ENCODE peak calls at places on chromosomes 6 and 20, in ten cellular contexts. One of them, this sample, is unnamed.

GRCh38 chr6:159106627-159107241 is 61.9 kb upstream of the TAGAP start:
- DNase-seq in tibial artery: no peak
- DNase-seq in H9: peak; percentile 83
- DNase-seq in A549: peak; percentile 59
- DNase-seq in body of pancreas: peak; percentile 85
- DNase-seq in spleen: peak; percentile 90
- DNase-seq in fibroblast of lung: peak; percentile 48
- DNase-seq in lung: peak; percentile 91
- DNase-seq in WTC11: peak; percentile 84
- DNase-seq in dorsolateral prefrontal cortex: peak; percentile 62
- DNase-seq in this sample: peak; percentile 21

GRCh38 chr6:28974505-28974904 is 30.6 kb downstream of the ZNF311 start:
- DNase-seq in tibial artery: no peak
- DNase-seq in spleen: no peak
- DNase-seq in dorsolateral prefrontal cortex: no peak
- DNase-seq in body of pancreas: no peak
- DNase-seq in WTC11: no peak
- DNase-seq in lung: no peak
- DNase-seq in H9: no peak
- DNase-seq in fibroblast of lung: no peak
- DNase-seq in A549: no peak
- DNase-seq in this sample: no peak

GRCh38 chr20:37680420-37680819 is 13.4 kb upstream of the CTNNBL1 start:
- DNase-seq in lung: no peak
- DNase-seq in body of pancreas: no peak
- DNase-seq in WTC11: no peak
- DNase-seq in dorsolateral prefrontal cortex: no peak
- DNase-seq in H9: no peak
- DNase-seq in spleen: no peak
- DNase-seq in tibial artery: no peak
- DNase-seq in fibroblast of lung: peak; percentile 19
- DNase-seq in A549: no peak
- DNase-seq in this sample: no peak

GRCh38 chr20:23331450-23331849 is 19.1 kb upstream of the NXT1 start:
- DNase-seq in fibroblast of lung: no peak
- DNase-seq in WTC11: no peak
- DNase-seq in H9: no peak
- DNase-seq in spleen: no peak
- DNase-seq in tibial artery: no peak
- DNase-seq in body of pancreas: no peak
- DNase-seq in dorsolateral prefrontal cortex: no peak
- DNase-seq in lung: no peak
- DNase-seq in A549: no peak
- DNase-seq in this sample: no peak

GRCh38 chr6:10794239-10794638 is 44.1 kb downstream of the MAK start:
- DNase-seq in dorsolateral prefrontal cortex: no peak
- DNase-seq in A549: no peak
- DNase-seq in body of pancreas: no peak
- DNase-seq in tibial artery: no peak
- DNase-seq in WTC11: no peak
- DNase-seq in fibroblast of lung: no peak
- DNase-seq in spleen: no peak
- DNase-seq in H9: no peak
- DNase-seq in lung: no peak
- DNase-seq in this sample: no peak

GRCh38 chr6:108862479-108863191 is 14.4 kb downstream of the ARMC2 start:
- DNase-seq in dorsolateral prefrontal cortex: no peak
- DNase-seq in spleen: peak; percentile 91
- DNase-seq in tibial artery: peak; percentile 50
- DNase-seq in fibroblast of lung: no peak
- DNase-seq in A549: no peak
- DNase-seq in WTC11: no peak
- DNase-seq in H9: no peak
- DNase-seq in lung: no peak
- DNase-seq in body of pancreas: no peak
- DNase-seq in this sample: no peak

GRCh38 chr6:140182819-140183218 is 808.4 kb upstream of the CITED2 start:
- DNase-seq in A549: no peak
- DNase-seq in spleen: no peak
- DNase-seq in H9: no peak
- DNase-seq in WTC11: no peak
- DNase-seq in tibial artery: no peak
- DNase-seq in body of pancreas: no peak
- DNase-seq in fibroblast of lung: no peak
- DNase-seq in dorsolateral prefrontal cortex: no peak
- DNase-seq in lung: no peak
- DNase-seq in this sample: no peak

GRCh38 chr6:113654396-113654795 is 202.7 kb upstream of the MARCKS start:
- DNase-seq in dorsolateral prefrontal cortex: peak; percentile 71
- DNase-seq in A549: peak; percentile 85
- DNase-seq in spleen: no peak
- DNase-seq in lung: peak; percentile 81
- DNase-seq in WTC11: no peak
- DNase-seq in H9: no peak
- DNase-seq in fibroblast of lung: peak; percentile 48
- DNase-seq in tibial artery: peak; percentile 92
- DNase-seq in body of pancreas: peak; percentile 93
- DNase-seq in this sample: no peak

GRCh38 chr6:103534107-103534506 is 1325.6 kb downstream of the HACE1 start:
- DNase-seq in dorsolateral prefrontal cortex: no peak
- DNase-seq in H9: no peak
- DNase-seq in fibroblast of lung: no peak
- DNase-seq in WTC11: no peak
- DNase-seq in A549: no peak
- DNase-seq in tibial artery: no peak
- DNase-seq in lung: no peak
- DNase-seq in spleen: no peak
- DNase-seq in body of pancreas: no peak
- DNase-seq in this sample: no peak

GRCh38 chr20:59622496-59622895 is 18.2 kb downstream of the PHACTR3 start:
- DNase-seq in tibial artery: no peak
- DNase-seq in A549: no peak
- DNase-seq in dorsolateral prefrontal cortex: no peak
- DNase-seq in H9: no peak
- DNase-seq in spleen: no peak
- DNase-seq in fibroblast of lung: no peak
- DNase-seq in WTC11: no peak
- DNase-seq in lung: no peak
- DNase-seq in body of pancreas: no peak
- DNase-seq in this sample: no peak

GRCh38 chr6:68025764-68026163 is 609.3 kb upstream of the ADGRB3 start:
- DNase-seq in fibroblast of lung: no peak
- DNase-seq in lung: no peak
- DNase-seq in A549: no peak
- DNase-seq in H9: no peak
- DNase-seq in body of pancreas: no peak
- DNase-seq in tibial artery: no peak
- DNase-seq in dorsolateral prefrontal cortex: no peak
- DNase-seq in WTC11: no peak
- DNase-seq in spleen: no peak
- DNase-seq in this sample: no peak

GRCh38 chr6:142885182-142885867 is 59.7 kb downstream of the HIVEP2 start:
- DNase-seq in body of pancreas: peak; percentile 47
- DNase-seq in WTC11: peak; percentile 30
- DNase-seq in lung: peak; percentile 39
- DNase-seq in fibroblast of lung: peak; percentile 97
- DNase-seq in dorsolateral prefrontal cortex: no peak
- DNase-seq in spleen: no peak
- DNase-seq in A549: peak; percentile 95
- DNase-seq in tibial artery: no peak
- DNase-seq in H9: peak; percentile 67
- DNase-seq in this sample: no peak

GRCh38 chr6:105136433-105137350 is 43.1 kb downstream of the POPDC3 start:
- DNase-seq in A549: peak; percentile 45
- DNase-seq in body of pancreas: peak; percentile 34
- DNase-seq in tibial artery: peak; percentile 55
- DNase-seq in H9: peak; percentile 68
- DNase-seq in fibroblast of lung: peak; percentile 60
- DNase-seq in spleen: peak; percentile 79
- DNase-seq in lung: peak; percentile 30
- DNase-seq in dorsolateral prefrontal cortex: peak; percentile 34
- DNase-seq in WTC11: peak; percentile 70
- DNase-seq in this sample: peak; percentile 57
- TF ChIP-seq CTCF in A549: no peak
- TF ChIP-seq CTCF in body of pancreas: peak; percentile 12
- TF ChIP-seq CTCF in tibial artery: peak; percentile 22
- TF ChIP-seq CTCF in H9: peak; percentile 19
- TF ChIP-seq CTCF in fibroblast of lung: peak; percentile 14
- TF ChIP-seq CTCF in spleen: no peak
- TF ChIP-seq CTCF in lung: no peak
- TF ChIP-seq CTCF in dorsolateral prefrontal cortex: peak; percentile 20
- TF ChIP-seq CTCF in WTC11: no peak
- TF ChIP-seq CTCF in this sample: peak; percentile 49

DNA sequence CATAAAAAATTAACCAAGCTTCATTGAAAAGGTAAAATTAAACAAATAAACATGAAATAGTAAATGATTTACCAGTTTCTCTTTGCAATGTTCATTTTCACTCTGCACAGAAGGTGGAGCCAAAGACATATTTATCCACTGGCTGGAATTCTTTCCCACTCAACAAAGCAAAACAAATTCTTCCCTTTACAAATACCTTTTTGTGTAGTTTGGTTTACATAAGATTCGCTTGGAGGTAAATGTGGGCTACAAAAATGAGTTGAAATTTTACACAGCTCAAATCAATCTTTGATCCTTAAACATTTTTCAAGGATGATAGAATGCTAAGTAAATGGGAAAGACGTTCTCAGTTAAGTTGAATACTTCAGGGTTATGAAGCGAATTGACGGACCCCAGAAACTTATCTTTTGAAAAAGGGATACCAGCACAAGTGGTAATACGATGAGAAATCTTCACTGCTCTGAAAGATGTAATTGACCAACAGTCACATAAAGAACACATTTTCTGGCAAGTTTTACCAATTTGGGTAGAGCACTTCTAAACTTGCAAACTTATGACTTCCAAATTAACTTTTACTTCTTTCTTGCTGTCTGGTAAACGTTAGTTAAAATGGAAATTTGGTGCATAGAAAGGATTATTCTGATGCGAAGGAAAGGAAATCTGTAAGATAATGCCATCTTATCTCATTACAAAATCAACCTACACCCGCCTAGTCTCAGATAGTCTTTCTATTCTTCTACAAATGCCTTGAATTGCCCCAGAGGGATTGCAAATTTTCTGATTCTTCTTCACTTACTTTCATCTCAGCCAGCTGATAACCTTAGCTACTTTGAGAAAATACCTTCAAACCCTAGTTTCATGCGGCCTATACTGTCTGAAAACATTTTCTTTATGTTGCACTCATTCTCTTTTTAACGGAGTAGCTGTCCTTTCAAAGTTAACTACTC is 4.7 kb upstream of the GJA1 start:
- DNase-seq in tibial artery: no peak
- DNase-seq in body of pancreas: no peak
- DNase-seq in dorsolateral prefrontal cortex: no peak
- DNase-seq in H9: no peak
- DNase-seq in A549: peak; percentile 59
- DNase-seq in WTC11: no peak
- DNase-seq in lung: no peak
- DNase-seq in fibroblast of lung: peak; percentile 66
- DNase-seq in spleen: no peak
- DNase-seq in this sample: no peak
- TF ChIP-seq CTCF in tibial artery: peak; percentile 85
- TF ChIP-seq CTCF in body of pancreas: peak; percentile 93
- TF ChIP-seq CTCF in dorsolateral prefrontal cortex: peak; percentile 69
- TF ChIP-seq CTCF in H9: peak; percentile 83
- TF ChIP-seq CTCF in A549: peak; percentile 86
- TF ChIP-seq CTCF in WTC11: peak; percentile 31
- TF ChIP-seq CTCF in lung: peak; percentile 49
- TF ChIP-seq CTCF in fibroblast of lung: peak; percentile 64
- TF ChIP-seq CTCF in spleen: no peak
- TF ChIP-seq CTCF in this sample: peak; percentile 90

DNA sequence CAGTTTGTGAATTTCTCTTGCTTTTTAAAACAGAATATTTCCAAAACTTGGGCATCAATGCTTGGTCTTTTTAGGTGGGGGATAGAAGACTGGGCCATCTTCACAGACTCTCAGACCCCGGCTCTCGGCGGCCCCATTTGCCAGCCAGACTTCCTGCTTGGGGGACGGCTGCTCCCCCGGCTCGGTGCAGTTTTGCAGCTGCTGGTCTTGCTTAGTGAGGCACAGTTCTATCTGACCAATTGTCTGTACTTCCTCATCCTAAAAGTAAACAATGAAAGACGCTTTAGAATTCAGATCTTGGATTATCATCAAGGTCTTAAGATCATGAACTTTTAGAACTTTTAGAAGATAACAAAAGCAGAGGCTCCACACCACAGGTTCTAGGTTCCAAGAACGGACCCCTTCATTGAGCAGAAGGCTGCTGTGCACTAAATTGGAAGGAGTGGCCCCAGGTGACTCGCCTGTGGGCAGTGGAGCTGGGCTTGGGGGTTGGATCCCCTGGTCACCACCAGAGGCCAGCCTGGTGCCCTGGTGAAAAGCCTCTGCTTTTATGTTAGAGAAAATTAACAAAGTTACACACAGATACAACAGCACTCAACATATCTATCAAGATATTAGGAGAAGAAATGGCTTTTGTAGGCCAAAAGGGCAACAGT is 26.7 kb downstream of the RNASET2 start:
- DNase-seq in body of pancreas: no peak
- DNase-seq in tibial artery: no peak
- DNase-seq in WTC11: no peak
- DNase-seq in fibroblast of lung: no peak
- DNase-seq in dorsolateral prefrontal cortex: no peak
- DNase-seq in spleen: peak; percentile 87
- DNase-seq in H9: no peak
- DNase-seq in A549: no peak
- DNase-seq in lung: no peak
- DNase-seq in this sample: no peak
- TF ChIP-seq CTCF in body of pancreas: no peak
- TF ChIP-seq CTCF in tibial artery: no peak
- TF ChIP-seq CTCF in WTC11: no peak
- TF ChIP-seq CTCF in fibroblast of lung: no peak
- TF ChIP-seq CTCF in dorsolateral prefrontal cortex: no peak
- TF ChIP-seq CTCF in spleen: no peak
- TF ChIP-seq CTCF in H9: no peak
- TF ChIP-seq CTCF in A549: no peak
- TF ChIP-seq CTCF in lung: no peak
- TF ChIP-seq CTCF in this sample: no peak

GRCh38 chr20:39886650-39887190 is 802.3 kb downstream of the MAFB start:
- DNase-seq in spleen: no peak
- DNase-seq in lung: no peak
- DNase-seq in tibial artery: peak; percentile 69
- DNase-seq in body of pancreas: no peak
- DNase-seq in A549: no peak
- DNase-seq in WTC11: no peak
- DNase-seq in dorsolateral prefrontal cortex: no peak
- DNase-seq in H9: no peak
- DNase-seq in fibroblast of lung: no peak
- DNase-seq in this sample: no peak
- TF ChIP-seq CTCF in spleen: no peak
- TF ChIP-seq CTCF in lung: no peak
- TF ChIP-seq CTCF in tibial artery: no peak
- TF ChIP-seq CTCF in body of pancreas: no peak
- TF ChIP-seq CTCF in A549: no peak
- TF ChIP-seq CTCF in WTC11: no peak
- TF ChIP-seq CTCF in dorsolateral prefrontal cortex: no peak
- TF ChIP-seq CTCF in H9: no peak
- TF ChIP-seq CTCF in fibroblast of lung: no peak
- TF ChIP-seq CTCF in this sample: no peak

This sample was measured in neural crest cell.